ENCODE peak calls at places on chromosomes 3 and 15, in seven cellular contexts. H, C, P, L, J, M and F are unnamed samples.

GRCh38 chr3:149895807-149896206 is 74.9 kb downstream of the PFN2 start:
- DNase-seq in H (no peak), C (no peak), P (no peak), L (no peak), J (no peak), M (no peak), F (no peak)

GRCh38 chr3:32078085-32078634 is 28.3 kb upstream of the GPD1L start:
- DNase-seq in H (no peak), C (no peak), P (peak; percentile 43), L (no peak), J (no peak), M (no peak), F (no peak)

GRCh38 chr3:16319307-16319706 is 54.3 kb downstream of the OXNAD1 start:
- DNase-seq in H (no peak), C (no peak), P (no peak), L (no peak), J (no peak), M (no peak), F (no peak)

GRCh38 chr3:160829486-160830009 is 73.5 kb downstream of the PPM1L start:
- DNase-seq in H (no peak), C (no peak), P (no peak), L (no peak), J (no peak), M (no peak), F (no peak)

GRCh38 chr3:53264718-53265117 is 8.9 kb upstream of the TKT start:
- DNase-seq in H (no peak), C (no peak), P (no peak), L (no peak), J (no peak), M (no peak), F (no peak)

GRCh38 chr3:178419078-178419477 is 117.2 kb upstream of the KCNMB2 start:
- DNase-seq in H (peak; percentile 51), C (peak; percentile 56), P (no peak), L (no peak), J (peak; percentile 40), M (no peak), F (peak; percentile 25)

GRCh38 chr3:73258057-73258456 is 196.6 kb downstream of the EBLN2 start:
- DNase-seq in H (no peak), C (no peak), P (no peak), L (no peak), J (no peak), M (no peak), F (no peak)

GRCh38 chr15:99486371-99487336 is 79.1 kb upstream of the MEF2A start:
- DNase-seq in H (peak; percentile 23), C (peak; percentile 84), P (peak; percentile 88), L (peak; percentile 15), J (peak; percentile 64), M (peak; percentile 61), F (peak; percentile 49)

GRCh38 chr3:30835667-30836066 is 58.8 kb downstream of the GADL1 start:
- DNase-seq in H (no peak), C (no peak), P (peak; percentile 66), L (no peak), J (no peak), M (no peak), F (no peak)

GRCh38 chr3:29555590-29555989 is 274.7 kb downstream of the RBMS3 start:
- DNase-seq in H (no peak), C (no peak), P (no peak), L (no peak), J (peak; percentile 40), M (no peak), F (peak; percentile 26)

GRCh38 chr3:43162573-43163084 is 56.8 kb upstream of the POMGNT2 start:
- DNase-seq in H (no peak), C (no peak), P (no peak), L (no peak), J (no peak), M (peak; percentile 30), F (no peak)

GRCh38 chr15:62841269-62841628 is 201.3 kb upstream of the TPM1 start:
- DNase-seq in H (no peak), C (peak; percentile 54), P (peak; percentile 86), L (no peak), J (peak; percentile 76), M (no peak), F (peak; percentile 67)

GRCh38 chr15:25181290-25182097 is 226.7 kb downstream of the SNRPN start:
- DNase-seq in H (no peak), C (no peak), P (peak; percentile 68), L (no peak), J (no peak), M (no peak), F (no peak)

GRCh38 chr3:166013073-166013679 is 176.0 kb upstream of the BCHE start:
- DNase-seq in H (peak; percentile 18), C (peak; percentile 51), P (no peak), L (peak; percentile 20), J (peak; percentile 20), M (peak; percentile 32), F (peak; percentile 21)

GRCh38 chr3:41716391-41716910 is 245.5 kb downstream of the ULK4 start:
- DNase-seq in H (no peak), C (no peak), P (no peak), L (no peak), J (peak; percentile 8), M (peak; percentile 55), F (peak; percentile 6)

GRCh38 chr15:38455096-38455495 is 1.2 kb downstream of the FAM98B start:
- DNase-seq in H (no peak), C (peak; percentile 37), P (no peak), L (no peak), J (peak; percentile 11), M (peak; percentile 5), F (no peak)

GRCh38 chr15:34043391-34043790 is 4.4 kb upstream of the AVEN start:
- DNase-seq in H (no peak), C (peak; percentile 26), P (peak; percentile 77), L (no peak), J (no peak), M (no peak), F (no peak)

GRCh38 chr15:73655724-73656123 is 22.5 kb upstream of the NPTN start:
- DNase-seq in H (no peak), C (no peak), P (no peak), L (no peak), J (no peak), M (no peak), F (no peak)

GRCh38 chr3:195068045-195068444 is 202.9 kb downstream of the XXYLT1 start:
- DNase-seq in H (peak; percentile 1), C (peak; percentile 10), P (peak; percentile 86), L (no peak), J (peak; percentile 2), M (peak; percentile 59), F (no peak)

GRCh38 chr15:70066422-70066821 is 31.3 kb downstream of the TLE3 start:
- DNase-seq in H (no peak), C (no peak), P (peak; percentile 97), L (no peak), J (peak; percentile 8), M (no peak), F (no peak)

GRCh38 chr3:64214002-64214696 is 11.1 kb downstream of the PRICKLE2 start:
- DNase-seq in H (peak; percentile 67), C (peak; percentile 71), P (peak; percentile 32), L (no peak), J (peak; percentile 94), M (peak; percentile 83), F (peak; percentile 92)

GRCh38 chr3:69896095-69896494 is 103.4 kb upstream of the SAMMSON start:
- DNase-seq in H (no peak), C (no peak), P (no peak), L (no peak), J (no peak), M (no peak), F (no peak)

GRCh38 chr15:71469393-71469792 is 341.0 kb upstream of the NR2E3 start:
- DNase-seq in H (no peak), C (no peak), P (no peak), L (no peak), J (no peak), M (no peak), F (no peak)

GRCh38 chr15:22237891-22238275 is 157.6 kb downstream of the OR4M2 start:
- DNase-seq in H (no peak), C (no peak), P (peak; percentile 51), L (no peak), J (no peak), M (no peak), F (no peak)
- H3K4me2 ChIP-seq in H (peak overlapping the region; percentile 2), C (no peak overlapping the region), P (no peak overlapping the region), L (no peak overlapping the region), J (no peak overlapping the region), M (no peak overlapping the region), F (no peak overlapping the region)

DNA sequence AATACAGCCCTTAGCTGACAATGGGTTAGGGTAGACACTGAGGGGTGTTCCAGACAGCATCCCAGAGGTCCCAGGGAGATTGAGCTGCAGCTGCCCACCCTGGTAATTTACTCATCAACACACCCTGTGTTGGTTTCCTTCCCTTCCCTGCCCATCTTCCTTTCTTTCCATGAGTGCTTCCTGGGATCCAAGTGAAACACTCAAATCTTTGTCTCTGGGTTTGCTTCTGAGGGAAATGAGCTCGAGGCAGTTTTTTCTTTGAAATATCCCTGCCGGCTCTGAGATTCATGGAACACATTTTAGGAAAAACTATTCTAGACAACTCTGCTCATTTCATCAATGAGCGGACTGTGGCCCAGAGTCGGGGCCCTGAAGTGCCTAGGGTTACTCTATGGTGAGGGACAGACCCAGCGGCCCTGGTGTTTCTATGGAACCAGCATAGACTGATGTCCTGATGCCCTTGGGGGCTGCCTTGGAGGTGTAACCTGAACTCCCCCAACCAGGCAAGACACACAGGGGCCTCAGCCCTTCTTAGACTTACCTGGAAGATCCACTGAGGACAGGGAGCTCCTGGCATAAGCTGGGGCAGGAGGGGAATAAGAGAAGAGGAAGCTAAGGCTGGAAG is 14.9 kb upstream of the CSRNP1 start:
- DNase-seq in H (no peak), C (no peak), P (no peak), L (no peak), J (no peak), M (no peak), F (no peak)
- H2AFZ ChIP-seq in H (no peak overlapping the region), C (no peak overlapping the region), P (no peak overlapping the region), L (no peak overlapping the region), J (no peak overlapping the region), M (no peak overlapping the region), F (no peak overlapping the region)

DNA sequence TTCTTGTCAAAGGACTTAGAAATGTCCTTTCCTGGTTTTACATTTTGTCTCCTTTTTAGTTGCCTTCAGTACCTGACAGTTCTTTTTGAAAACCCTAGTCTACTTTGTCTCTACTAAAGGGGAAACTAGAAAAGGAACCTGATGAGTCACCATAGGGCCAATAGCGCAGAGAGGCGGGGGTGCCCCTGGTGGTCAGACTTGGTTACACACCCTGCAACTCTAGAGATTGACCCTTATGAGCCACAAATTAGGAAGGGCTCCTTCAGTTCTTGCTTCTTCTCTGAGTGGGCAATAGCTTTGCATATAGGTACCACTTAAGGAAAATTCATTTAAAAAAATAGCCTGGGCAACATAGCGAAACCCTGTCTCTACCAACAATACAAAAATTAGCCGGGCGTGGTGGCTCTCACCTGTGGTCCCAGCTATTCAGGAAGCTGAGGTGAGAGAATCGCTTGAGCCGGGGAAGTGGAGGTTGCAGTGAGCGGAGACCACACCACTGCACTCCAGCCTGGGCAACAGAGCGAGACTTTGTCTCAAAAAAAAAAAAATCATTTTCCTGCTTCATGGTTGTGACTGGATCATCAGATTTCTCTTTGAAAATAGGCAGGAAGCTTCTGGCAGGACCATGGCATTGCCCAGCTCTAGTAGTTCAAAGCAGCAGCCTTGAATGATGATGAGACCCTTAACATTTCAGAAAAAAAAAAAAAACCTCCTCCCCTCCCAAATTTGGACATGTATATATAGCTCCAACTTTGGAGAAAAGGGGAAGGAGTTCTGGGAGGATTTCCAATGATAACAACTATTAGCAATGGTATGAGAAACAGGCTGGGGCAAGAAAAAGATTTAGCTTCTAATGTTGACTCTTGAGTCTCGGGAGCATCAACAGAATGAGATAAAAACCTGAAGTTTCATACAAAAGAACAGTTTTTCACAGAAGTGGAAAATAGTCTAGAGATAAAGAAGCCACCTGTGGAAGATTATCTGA is 45.2 kb upstream of the RASA2 start:
- DNase-seq in H (peak; percentile 50), C (peak; percentile 73), P (peak; percentile 73), L (peak; percentile 30), J (peak; percentile 86), M (peak; percentile 85), F (peak; percentile 82)
- H3K4me2 ChIP-seq in H (no peak overlapping the region), C (no peak overlapping the region), P (peak overlapping the region; percentile 66), L (no peak overlapping the region), J (peak overlapping the region; percentile 76), M (no peak overlapping the region), F (peak overlapping the region; percentile 23)

GRCh38 chr3:23653647-23654525 is 151.9 kb upstream of the UBE2E1 start:
- DNase-seq in H (no peak), C (no peak), P (no peak), L (no peak), J (no peak), M (no peak), F (no peak)
- H2AFZ ChIP-seq in H (no peak overlapping the region), C (no peak overlapping the region), P (peak overlapping the region; percentile 42), L (no peak overlapping the region), J (peak overlapping the region; percentile 49), M (no peak overlapping the region), F (no peak overlapping the region)